ENCODE peak calls at places on chromosomes 2 and 18, in ten cellular contexts. D is fibroblast of mammary gland, V is H4, H is epithelial cell of prostate, J is BJ, N is MM.1S, X is neural crest cell, C is NCI-H510A treated with DMSO at 0.1 percent for 48 hours, A is mesendoderm, T is NCI-H187. I is an unnamed sample.

GRCh38 chr2:86825728-86826386 is 35.1 kb upstream of the CD8A start:
- DNase-seq in H (no peak), A (no peak), J (no peak), T (no peak), X (no peak), C (no peak), V (no peak), N (no peak), D (no peak), I (no peak)

GRCh38 chr2:80246449-80247025 is 58.0 kb downstream of the LRRTM1 start:
- DNase-seq in C (no peak), H (no peak), N (no peak), V (no peak), T (peak; percentile 48), D (no peak), J (no peak), A (no peak), X (no peak), I (no peak)

GRCh38 chr2:239396881-239397681 is 3.7 kb downstream of the HDAC4 start:
- DNase-seq in A (peak; percentile 43), J (no peak), V (no peak), C (peak; percentile 42), X (no peak), N (no peak), D (no peak), T (no peak), H (no peak), I (no peak)

GRCh38 chr2:32289165-32290054 is 11.7 kb downstream of the YIPF4 start:
- DNase-seq in C (no peak), V (peak; percentile 14), D (peak; percentile 77), A (no peak), J (no peak), X (no peak), H (peak; percentile 73), T (no peak), N (no peak), I (no peak)

GRCh38 chr2:46849741-46850474 is 65.7 kb downstream of the MCFD2 start:
- DNase-seq in C (no peak), V (peak; percentile 39), N (no peak), X (no peak), A (no peak), D (peak; percentile 98), J (no peak), T (no peak), H (no peak), I (no peak)

GRCh38 chr2:103401621-103402020 is 639.8 kb downstream of the TMEM182 start:
- DNase-seq in V (peak; percentile 18), N (no peak), A (peak; percentile 99), H (no peak), D (peak; percentile 1), C (no peak), T (no peak), J (no peak), X (peak; percentile 41), I (peak; percentile 23)

GRCh38 chr18:332721-333513 is 65.1 kb upstream of the THOC1 start:
- DNase-seq in C (no peak), V (no peak), T (no peak), J (no peak), H (no peak), A (no peak), D (peak; percentile 50), X (no peak), N (no peak), I (no peak)

GRCh38 chr2:10906926-10907479 is 4.7 kb upstream of the KCNF1 start:
- DNase-seq in X (no peak), H (no peak), V (no peak), J (no peak), T (no peak), D (no peak), C (peak; percentile 38), A (no peak), N (no peak), I (no peak)

GRCh38 chr2:9152975-9153402 is 53.6 kb upstream of the ASAP2 start:
- DNase-seq in J (no peak), T (peak; percentile 33), N (no peak), V (no peak), A (no peak), D (peak; percentile 44), X (no peak), C (no peak), H (no peak), I (no peak)

GRCh38 chr2:3492951-3493609 is 26.3 kb downstream of the ADI1 start:
- DNase-seq in X (no peak), C (no peak), T (no peak), A (no peak), J (no peak), N (no peak), D (peak; percentile 98), H (no peak), V (no peak), I (no peak)

GRCh38 chr2:136932700-136933099 is 167.4 kb downstream of the THSD7B start:
- DNase-seq in X (peak; percentile 21), J (no peak), D (peak; percentile 15), V (peak; percentile 37), A (peak; percentile 72), C (peak; percentile 7), N (no peak), T (peak; percentile 3), H (no peak), I (peak; percentile 67)